ENCODE peak calls at places on chromosomes 2 and 18, in five cellular contexts. X is naive thymus-derived CD4-positive, alpha-beta T cell; Q is A549; Y is cardiac muscle cell; U is CD8-positive, alpha-beta T cell. B is an unnamed sample. For H3K4me1 and H3K9me3, the result is how much of the 10 kb centered on the place peaks cover.

GRCh38 chr2:240360645-240361475 is 74.6 kb upstream of the GPC1 start:
- DNase-seq in X (no peak), Q (no peak), Y (no peak), U (no peak), B (no peak)

GRCh38 chr2:33475381-33476099 is 909 bp upstream of the RASGRP3 start:
- DNase-seq in X (peak), Q (peak), Y (peak), U (peak), B (peak)

GRCh38 chr2:153940511-153940910 is 68.8 kb downstream of the GALNT13 start:
- DNase-seq in X (no peak), Q (no peak), Y (peak), U (no peak), B (no peak)

GRCh38 chr2:97974471-97974870 is 21.3 kb downstream of the TMEM131 start:
- DNase-seq in X (no peak), Q (no peak), Y (no peak), U (no peak), B (no peak)

GRCh38 chr2:47070155-47070919 is 84.8 kb downstream of the STPG4 start:
- DNase-seq in X (no peak), Q (no peak), Y (no peak), U (no peak), B (no peak)

GRCh38 chr2:121282800-121283382 is 2.1 kb downstream of the TFCP2L1 start:
- DNase-seq in X (no peak), Q (peak), Y (no peak), U (no peak), B (peak)

GRCh38 chr2:230899287-230899686 is 25.8 kb downstream of the GPR55 start:
- DNase-seq in X (no peak), Q (no peak), Y (no peak), U (no peak), B (no peak)

GRCh38 chr2:147636238-147636887 is 208.5 kb upstream of the ACVR2A start:
- DNase-seq in X (no peak), Q (no peak), Y (peak), U (no peak), B (no peak)

GRCh38 chr2:162710282-162710891 is 128.2 kb downstream of the KCNH7 start:
- DNase-seq in X (no peak), Q (no peak), Y (no peak), U (no peak), B (no peak)

GRCh38 chr2:166610180-166610919 is 116.3 kb upstream of the SCN7A start:
- DNase-seq in X (no peak), Q (no peak), Y (peak), U (no peak), B (no peak)

GRCh38 chr2:208147008-208147407 is 1.1 kb upstream of the CRYGB start:
- DNase-seq in X (no peak), Q (no peak), Y (no peak), U (no peak), B (no peak)

GRCh38 chr2:232714969-232715368 is 17.8 kb downstream of the GIGYF2 start:
- DNase-seq in X (no peak), Q (no peak), Y (no peak), U (no peak), B (no peak)

GRCh38 chr2:69734040-69734611 is 7.8 kb upstream of the ANXA4 start:
- DNase-seq in X (no peak), Q (no peak), Y (peak), U (no peak), B (no peak)

GRCh38 chr18:35045121-35045520 is 3.9 kb downstream of the MAPRE2 start:
- DNase-seq in X (no peak), Q (no peak), Y (peak), U (no peak), B (no peak)

GRCh38 chr2:158124896-158125295 is 23.2 kb downstream of the UPP2 start:
- DNase-seq in X (no peak), Q (no peak), Y (no peak), U (no peak), B (peak)

GRCh38 chr2:241036397-241036963 is 38.1 kb downstream of the SNED1 start:
- DNase-seq in X (peak), Q (no peak), Y (peak), U (peak), B (peak)

GRCh38 chr18:50207722-50208121 is 12.8 kb upstream of the MYO5B start:
- DNase-seq in X (no peak), Q (no peak), Y (no peak), U (no peak), B (no peak)

GRCh38 chr2:2825062-2825461 is 494.0 kb upstream of the MYT1L start:
- DNase-seq in X (no peak), Q (no peak), Y (no peak), U (no peak), B (no peak)

GRCh38 chr2:9262671-9263171 is 56.1 kb downstream of the ASAP2 start:
- DNase-seq in X (no peak), Q (no peak), Y (peak), U (no peak), B (no peak)

GRCh38 chr2:131125195-131125757 is 20.1 kb downstream of the PLEKHB2 start:
- DNase-seq in X (no peak), Q (no peak), Y (no peak), U (no peak), B (no peak)

GRCh38 chr2:240466579-240467148 is 31.2 kb downstream of the GPC1 start:
- DNase-seq in X (no peak), Q (no peak), Y (no peak), U (peak), B (no peak)

GRCh38 chr2:11406492-11407381 is 59.2 kb downstream of the E2F6 start:
- DNase-seq in X (no peak), Q (no peak), Y (peak), U (no peak), B (no peak)
- H3K4me3 ChIP-seq in X (no peak), Q (no peak), Y (no peak), U (no peak), B (no peak)

GRCh38 chr2:239272626-239273025 is 128.2 kb downstream of the HDAC4 start:
- DNase-seq in X (no peak), Q (no peak), Y (no peak), U (no peak), B (no peak)
- H3K4me1 ChIP-seq in X (under half), Q (half or more), Y (under half), U (half or more), B (under half)

GRCh38 chr2:57934659-57935058 is 111.9 kb upstream of the VRK2 start:
- DNase-seq in X (no peak), Q (no peak), Y (no peak), U (no peak), B (no peak)

GRCh38 chr2:57941826-57942225 is 104.8 kb upstream of the VRK2 start:
- DNase-seq in X (no peak), Q (no peak), Y (no peak), U (no peak), B (no peak)

GRCh38 chr2:57937456-57937855 is 109.2 kb upstream of the VRK2 start:
- DNase-seq in X (no peak), Q (no peak), Y (no peak), U (no peak), B (no peak)

DNA sequence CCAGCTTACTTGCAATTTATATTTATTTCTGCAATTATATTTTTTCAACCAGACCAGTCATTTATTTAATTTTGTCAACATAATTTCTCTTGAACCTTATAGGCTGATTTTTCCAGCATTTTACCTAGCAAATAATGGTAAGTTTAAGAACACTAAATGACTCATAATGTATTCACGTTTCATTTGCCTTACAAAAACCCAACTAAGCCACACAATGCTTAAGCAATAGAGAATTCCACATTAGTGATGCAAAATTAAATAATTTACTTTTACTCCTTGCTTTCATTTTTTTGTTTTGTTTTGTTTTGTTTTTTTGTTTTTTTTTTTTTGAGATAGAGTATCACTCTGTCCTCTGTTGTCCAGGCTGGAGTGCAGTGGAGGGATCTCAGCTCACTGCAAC is 110.4 kb upstream of the VRK2 start:
- DNase-seq in X (no peak), Q (no peak), Y (no peak), U (no peak), B (no peak)
- H3K9me3 ChIP-seq in X (under half), Q (under half), Y (under half), U (under half), B (under half)

DNA sequence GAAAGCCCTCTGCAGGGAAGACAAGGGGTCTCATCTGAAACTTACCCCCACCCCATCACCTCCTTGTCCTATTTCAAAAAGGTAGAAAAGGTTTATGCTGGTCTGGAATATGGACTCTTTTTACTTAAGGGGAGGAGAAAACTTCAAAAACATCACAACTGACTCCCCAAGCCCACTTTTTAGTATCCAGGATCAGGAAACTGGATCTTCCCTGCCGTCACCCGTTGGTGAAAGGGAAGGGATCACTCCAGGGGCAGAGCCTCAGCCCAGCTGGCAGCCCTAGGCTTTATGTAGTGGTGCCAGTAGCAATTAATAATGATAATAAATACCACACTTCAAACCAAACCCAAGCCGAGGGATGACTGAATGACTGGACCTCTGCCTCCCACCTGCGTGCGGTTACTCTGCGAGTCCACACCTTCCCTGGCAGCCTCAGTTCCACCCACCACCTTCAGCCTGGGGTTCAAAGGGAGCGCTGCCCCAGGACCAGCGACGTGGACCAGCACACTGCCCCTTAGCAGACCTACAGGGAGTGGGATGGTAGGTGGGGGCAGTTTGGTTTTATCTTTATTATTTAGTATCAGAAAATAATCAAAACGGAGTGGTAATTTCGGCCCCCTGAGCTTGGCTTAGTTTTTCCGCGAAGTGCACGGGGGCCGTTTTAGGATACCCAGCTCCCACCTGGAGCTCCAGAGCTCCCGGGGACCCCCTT is 4.9 kb upstream of the GATA6 start:
- DNase-seq in X (no peak), Q (no peak), Y (no peak), U (no peak), B (peak)
- H3K4me3 ChIP-seq in X (no peak), Q (no peak), Y (peak), U (no peak), B (no peak)

GRCh38 chr2:42925742-42926437 is 133.5 kb upstream of the HAAO start:
- DNase-seq in X (no peak), Q (no peak), Y (no peak), U (no peak), B (no peak)
- H3K4me1 ChIP-seq in X (under half), Q (under half), Y (under half), U (under half), B (half or more)

GRCh38 chr2:445896-446295 is 158.0 kb upstream of the ALKAL2 start:
- DNase-seq in X (no peak), Q (no peak), Y (no peak), U (no peak), B (no peak)
- H3K9me3 ChIP-seq in X (under half), Q (under half), Y (under half), U (under half), B (under half)

GRCh38 chr2:155965415-155966070 is 367.0 kb downstream of the NR4A2 start:
- DNase-seq in X (no peak), Q (no peak), Y (no peak), U (no peak), B (no peak)
- H3K4me3 ChIP-seq in X (no peak), Q (no peak), Y (no peak), U (no peak), B (no peak)

DNA sequence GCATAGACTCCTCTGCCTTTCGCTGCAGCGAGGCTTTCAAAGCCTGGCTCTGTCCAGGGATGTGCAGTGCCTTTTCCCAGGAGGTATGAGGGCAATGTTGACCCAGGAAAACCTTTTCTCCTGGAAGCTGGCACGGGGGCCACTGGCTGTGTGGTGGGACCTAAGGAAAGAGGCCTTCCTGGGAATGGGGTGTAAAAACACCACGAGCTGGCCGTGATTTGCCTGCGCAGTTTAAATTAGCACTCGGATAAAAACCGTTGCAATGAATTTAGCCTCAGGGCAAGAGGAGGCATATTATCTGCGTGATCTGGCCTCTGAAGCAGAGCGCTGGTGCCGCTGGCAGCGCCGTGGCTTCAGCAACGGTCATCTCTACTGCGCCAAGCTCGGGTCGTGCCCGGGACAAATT is 3.0 kb downstream of the OSR1 start:
- DNase-seq in X (no peak), Q (no peak), Y (no peak), U (no peak), B (no peak)
- H3K4me1 ChIP-seq in X (under half), Q (under half), Y (under half), U (half or more), B (under half)